ENCODE peak calls at places on chromosome 4, in six cellular contexts. O is adrenal gland, U is uterus, X is A549, K is colonic mucosa, D is stomach. N is an unnamed sample. For H3K4me1, the result is how much of the 10 kb centered on the place peaks cover.

GRCh38 chr4:159723341-159724048 is 620.6 kb downstream of the RAPGEF2 start:
- DNase-seq in O (no peak), U (no peak), X (no peak), K (no peak), D (no peak), N (no peak)

GRCh38 chr4:76002176-76002575 is 5.1 kb downstream of the CXCL9 start:
- DNase-seq in O (no peak), U (no peak), X (no peak), K (no peak), D (no peak), N (no peak)

GRCh38 chr4:26590639-26591038 is 6.8 kb downstream of the TBC1D19 start:
- DNase-seq in O (no peak), U (no peak), X (no peak), K (no peak), D (no peak), N (no peak)

GRCh38 chr4:124060261-124060918 is 652.1 kb downstream of the ANKRD50 start:
- DNase-seq in O (peak), U (peak), X (no peak), K (peak), D (peak), N (peak)

GRCh38 chr4:957231-957580 is 16.2 kb downstream of the DGKQ start:
- DNase-seq in O (peak), U (no peak), X (no peak), K (no peak), D (no peak), N (no peak)

GRCh38 chr4:52709155-52709554 is 42.1 kb downstream of the ERVMER34-1 start:
- DNase-seq in O (no peak), U (no peak), X (no peak), K (no peak), D (no peak), N (no peak)

GRCh38 chr4:2480649-2481048 is 11.7 kb downstream of the RNF4 start:
- DNase-seq in O (no peak), U (no peak), X (no peak), K (no peak), D (no peak), N (no peak)

GRCh38 chr4:71549516-71550160 is 210.8 kb downstream of the SLC4A4 start:
- DNase-seq in O (no peak), U (no peak), X (no peak), K (no peak), D (no peak), N (no peak)

GRCh38 chr4:162969194-162969593 is 197.5 kb downstream of the NAF1 start:
- DNase-seq in O (no peak), U (no peak), X (no peak), K (no peak), D (no peak), N (no peak)

GRCh38 chr4:40552536-40552935 is 77.1 kb downstream of the RBM47 start:
- DNase-seq in O (no peak), U (no peak), X (peak), K (peak), D (no peak), N (peak)

GRCh38 chr4:101019941-101020401 is 327.4 kb downstream of the PPP3CA start:
- DNase-seq in O (no peak), U (no peak), X (no peak), K (peak), D (no peak), N (no peak)

GRCh38 chr4:107599841-107600240 is 120.2 kb downstream of the PAPSS1 start:
- DNase-seq in O (no peak), U (no peak), X (no peak), K (no peak), D (no peak), N (no peak)

GRCh38 chr4:149280886-149281285 is 534.8 kb downstream of the IQCM start:
- DNase-seq in O (no peak), U (no peak), X (no peak), K (no peak), D (no peak), N (no peak)

GRCh38 chr4:183333983-183334382 is 11.8 kb upstream of the CLDN24 start:
- DNase-seq in O (no peak), U (no peak), X (peak), K (no peak), D (no peak), N (no peak)

GRCh38 chr4:127261476-127261875 is 371.3 kb upstream of the INTU start:
- DNase-seq in O (no peak), U (no peak), X (no peak), K (no peak), D (no peak), N (no peak)

GRCh38 chr4:41061482-41062185 is 152.7 kb downstream of the APBB2 start:
- DNase-seq in O (no peak), U (no peak), X (no peak), K (no peak), D (no peak), N (no peak)

GRCh38 chr4:38177792-38178665 is 217.8 kb downstream of the PTTG2 start:
- DNase-seq in O (peak), U (peak), X (no peak), K (peak), D (peak), N (peak)

GRCh38 chr4:111959202-111959601 is 186.1 kb upstream of the FAM241A start:
- DNase-seq in O (no peak), U (no peak), X (peak), K (peak), D (no peak), N (no peak)

GRCh38 chr4:71426381-71427042 is 87.7 kb downstream of the SLC4A4 start:
- DNase-seq in O (no peak), U (no peak), X (no peak), K (no peak), D (no peak), N (no peak)

GRCh38 chr4:102610007-102610406 is 108.8 kb downstream of the NFKB1 start:
- DNase-seq in O (no peak), U (no peak), X (no peak), K (no peak), D (no peak), N (no peak)

GRCh38 chr4:122854860-122855259 is 28.2 kb downstream of the FGF2 start:
- DNase-seq in O (no peak), U (no peak), X (no peak), K (no peak), D (no peak), N (peak)

GRCh38 chr4:5693871-5694270 is 14.5 kb downstream of the EVC2 start:
- DNase-seq in O (no peak), U (no peak), X (no peak), K (no peak), D (no peak), N (no peak)

GRCh38 chr4:2083116-2083825 is 24.1 kb downstream of the NAT8L start:
- DNase-seq in O (no peak), U (no peak), X (no peak), K (peak), D (peak), N (no peak)

GRCh38 chr4:145816091-145816490 is 122.5 kb downstream of the ZNF827 start:
- DNase-seq in O (no peak), U (no peak), X (no peak), K (no peak), D (no peak), N (no peak)

GRCh38 chr4:53906786-53907185 is 157.6 kb downstream of the CHIC2 start:
- DNase-seq in O (no peak), U (no peak), X (no peak), K (no peak), D (no peak), N (no peak)

GRCh38 chr4:134948110-134948642 is 746.6 kb upstream of the PABPC4L start:
- DNase-seq in O (no peak), U (no peak), X (no peak), K (no peak), D (no peak), N (no peak)

GRCh38 chr4:110475881-110476818 is at the start of gene ENPEP:
- DNase-seq in O (peak), U (peak), X (no peak), K (peak), D (no peak), N (peak)

GRCh38 chr4:152245706-152246105 is 290.2 kb downstream of the FBXW7 start:
- DNase-seq in O (no peak), U (no peak), X (no peak), K (no peak), D (no peak), N (no peak)

GRCh38 chr4:80462537-80463207 is 127.1 kb downstream of the CFAP299 start:
- DNase-seq in O (no peak), U (no peak), X (no peak), K (no peak), D (no peak), N (no peak)

GRCh38 chr4:140260227-140260626 is 106.2 kb upstream of the MAML3 start:
- DNase-seq in O (no peak), U (peak), X (peak), K (no peak), D (no peak), N (no peak)

GRCh38 chr4:88320780-88321373 is 36.5 kb upstream of the PPM1K start:
- DNase-seq in O (peak), U (no peak), X (no peak), K (peak), D (peak), N (no peak)

GRCh38 chr4:90943311-90943710 is 816.1 kb downstream of the CCSER1 start:
- DNase-seq in O (no peak), U (no peak), X (no peak), K (no peak), D (no peak), N (no peak)

GRCh38 chr4:9765091-9765490 is 16.3 kb upstream of the DRD5 start:
- DNase-seq in O (peak), U (no peak), X (no peak), K (peak), D (peak), N (peak)

GRCh38 chr4:48290146-48290772 is 20.6 kb upstream of the TEC start:
- DNase-seq in O (no peak), U (no peak), X (peak), K (peak), D (no peak), N (no peak)

GRCh38 chr4:101027721-101028120 is 319.6 kb downstream of the PPP3CA start:
- DNase-seq in O (no peak), U (no peak), X (no peak), K (no peak), D (no peak), N (no peak)

GRCh38 chr4:77586953-77587383 is 18.7 kb upstream of the CXCL13 start:
- DNase-seq in O (no peak), U (no peak), X (no peak), K (no peak), D (no peak), N (peak)

GRCh38 chr4:1871471-1872021 is 353 bp downstream of the NSD2 start:
- DNase-seq in O (no peak), U (peak), X (no peak), K (peak), D (no peak), N (no peak)

DNA sequence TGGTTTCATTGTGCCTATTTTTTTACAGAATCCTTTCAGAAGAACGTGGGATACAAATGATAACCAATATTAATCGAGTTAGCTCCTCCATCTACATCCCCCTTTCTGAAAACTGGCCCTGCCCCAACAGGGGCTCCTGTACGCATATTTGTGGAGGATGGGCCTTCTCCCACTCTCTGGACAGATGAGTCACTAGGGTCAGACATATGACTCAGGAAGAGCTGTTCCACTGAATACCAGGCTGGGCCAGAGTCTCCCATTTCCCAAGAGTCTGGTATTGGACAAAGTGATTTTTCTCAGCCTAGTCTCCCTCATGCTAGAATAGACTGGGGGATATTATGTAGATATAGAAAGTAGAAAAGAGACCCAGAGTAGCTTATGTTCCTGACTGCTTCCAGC is 142.4 kb downstream of the TSPAN5 start:
- DNase-seq in O (no peak), U (no peak), X (peak), K (no peak), D (no peak), N (no peak)
- H3K4me1 ChIP-seq in O (under half), U (under half), X (under half), K (under half), D (under half), N (under half)

DNA sequence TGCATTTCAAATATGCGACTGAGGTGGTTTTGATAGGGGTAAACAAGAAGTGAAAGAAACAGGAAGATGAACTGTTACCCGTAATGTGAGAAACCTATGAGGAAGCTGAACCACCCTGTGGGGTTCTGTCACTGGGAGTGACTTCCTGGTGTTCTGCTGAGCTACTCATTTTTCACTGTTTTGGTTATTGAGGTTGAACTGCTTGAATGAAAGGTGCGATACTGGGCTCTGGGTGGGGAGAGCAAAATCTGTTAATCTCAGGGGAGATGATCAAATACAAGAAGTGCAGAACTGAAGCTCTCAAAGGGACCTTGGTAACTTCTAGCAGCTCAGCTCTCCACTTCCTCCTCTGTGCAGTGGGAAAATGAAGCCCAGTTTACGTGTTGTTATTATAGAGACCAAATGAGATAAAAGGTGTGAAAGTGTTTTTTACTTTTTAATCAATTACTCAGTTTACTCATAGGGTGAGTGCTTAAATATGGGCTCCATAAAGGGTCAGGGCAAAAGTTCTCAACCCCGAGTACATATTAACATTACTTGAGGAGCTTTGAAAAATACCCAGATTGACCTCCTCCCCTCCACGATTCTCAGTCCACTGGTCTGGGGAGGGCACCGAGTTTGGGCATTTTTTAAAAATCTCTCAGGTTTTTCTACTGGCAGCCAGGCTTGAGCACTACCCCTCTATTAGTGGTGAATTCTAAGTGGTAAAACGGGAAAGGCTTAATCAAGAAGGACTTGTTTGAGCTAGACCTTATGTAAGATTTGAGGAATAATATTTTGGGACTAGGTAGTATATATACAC is 66.7 kb downstream of the COQ2 start:
- DNase-seq in O (peak), U (no peak), X (no peak), K (peak), D (peak), N (no peak)
- H3K4me1 ChIP-seq in O (under half), U (under half), X (under half), K (under half), D (under half), N (under half)

GRCh38 chr4:22474636-22475310 is 41.1 kb downstream of the ADGRA3 start:
- DNase-seq in O (no peak), U (no peak), X (no peak), K (no peak), D (no peak), N (no peak)

GRCh38 chr4:22473268-22473667 is 42.6 kb downstream of the ADGRA3 start:
- DNase-seq in O (no peak), U (no peak), X (no peak), K (no peak), D (no peak), N (no peak)

GRCh38 chr4:22471999-22472434 is 43.8 kb downstream of the ADGRA3 start:
- DNase-seq in O (no peak), U (no peak), X (no peak), K (no peak), D (no peak), N (no peak)

GRCh38 chr4:22476011-22476410 is 39.9 kb downstream of the ADGRA3 start:
- DNase-seq in O (no peak), U (no peak), X (no peak), K (no peak), D (no peak), N (no peak)

GRCh38 chr4:22471419-22471818 is 44.4 kb downstream of the ADGRA3 start:
- DNase-seq in O (no peak), U (no peak), X (no peak), K (no peak), D (no peak), N (no peak)
- H3K4me1 ChIP-seq in O (under half), U (under half), X (under half), K (under half), D (under half), N (under half)

GRCh38 chr4:113561758-113562157 is 199.8 kb downstream of the CAMK2D start:
- DNase-seq in O (no peak), U (no peak), X (no peak), K (no peak), D (no peak), N (no peak)

GRCh38 chr4:113566015-113566795 is 195.3 kb downstream of the CAMK2D start:
- DNase-seq in O (no peak), U (no peak), X (no peak), K (no peak), D (no peak), N (no peak)

GRCh38 chr4:113565702-113566012 is 195.9 kb downstream of the CAMK2D start:
- DNase-seq in O (no peak), U (no peak), X (no peak), K (no peak), D (no peak), N (no peak)

GRCh38 chr4:113564493-113564892 is 197.0 kb downstream of the CAMK2D start:
- DNase-seq in O (no peak), U (no peak), X (no peak), K (no peak), D (no peak), N (no peak)

GRCh38 chr4:113563691-113564378 is 197.7 kb downstream of the CAMK2D start:
- DNase-seq in O (no peak), U (no peak), X (no peak), K (no peak), D (no peak), N (no peak)
- H3K4me1 ChIP-seq in O (under half), U (under half), X (under half), K (under half), D (under half), N (under half)

N was measured in prostate gland.